ENCODE peak calls at places on chromosomes 12 and 14, in nine cellular contexts. One of them, this sample, is unnamed.

GRCh38 chr12:53725824-53726223 is 1.4 kb downstream of the CALCOCO1 start:
- DNase-seq in HEK293T: no peak
- DNase-seq in nephron progenitor cell: no peak
- DNase-seq in NT2/D1: no peak
- DNase-seq in A549: no peak
- DNase-seq in ACHN: peak; percentile 24
- DNase-seq in AG09309: no peak
- DNase-seq in left ventricle myocardium inferior: no peak
- DNase-seq in CD8-positive, alpha-beta T cell: no peak
- DNase-seq in this sample: no peak

GRCh38 chr14:52304248-52304904 is 9.7 kb upstream of the PTGER2 start:
- DNase-seq in HEK293T: no peak
- DNase-seq in nephron progenitor cell: no peak
- DNase-seq in NT2/D1: no peak
- DNase-seq in A549: no peak
- DNase-seq in ACHN: no peak
- DNase-seq in AG09309: no peak
- DNase-seq in left ventricle myocardium inferior: no peak
- DNase-seq in CD8-positive, alpha-beta T cell: no peak
- DNase-seq in this sample: no peak

GRCh38 chr12:52724384-52724783 is 21.1 kb upstream of the KRT77 start:
- DNase-seq in HEK293T: no peak
- DNase-seq in nephron progenitor cell: no peak
- DNase-seq in NT2/D1: no peak
- DNase-seq in A549: no peak
- DNase-seq in ACHN: no peak
- DNase-seq in AG09309: no peak
- DNase-seq in left ventricle myocardium inferior: no peak
- DNase-seq in CD8-positive, alpha-beta T cell: no peak
- DNase-seq in this sample: no peak

GRCh38 chr12:122960193-122960569 is 6.1 kb downstream of the ABCB9 start:
- DNase-seq in HEK293T: no peak
- DNase-seq in nephron progenitor cell: no peak
- DNase-seq in NT2/D1: no peak
- DNase-seq in A549: no peak
- DNase-seq in ACHN: no peak
- DNase-seq in AG09309: no peak
- DNase-seq in left ventricle myocardium inferior: no peak
- DNase-seq in CD8-positive, alpha-beta T cell: no peak
- DNase-seq in this sample: no peak

GRCh38 chr12:25938581-25938980 is 19.9 kb upstream of the RASSF8 start:
- DNase-seq in HEK293T: no peak
- DNase-seq in nephron progenitor cell: no peak
- DNase-seq in NT2/D1: no peak
- DNase-seq in A549: no peak
- DNase-seq in ACHN: no peak
- DNase-seq in AG09309: no peak
- DNase-seq in left ventricle myocardium inferior: no peak
- DNase-seq in CD8-positive, alpha-beta T cell: no peak
- DNase-seq in this sample: no peak

GRCh38 chr14:101235042-101235871 is 326.0 kb upstream of the DIO3 start:
- DNase-seq in HEK293T: peak; percentile 71
- DNase-seq in nephron progenitor cell: peak; percentile 80
- DNase-seq in NT2/D1: peak; percentile 22
- DNase-seq in A549: peak; percentile 78
- DNase-seq in ACHN: peak; percentile 55
- DNase-seq in AG09309: no peak
- DNase-seq in left ventricle myocardium inferior: peak; percentile 50
- DNase-seq in CD8-positive, alpha-beta T cell: no peak
- DNase-seq in this sample: no peak

GRCh38 chr12:57263096-57263495 is 12.1 kb upstream of the STAC3 start:
- DNase-seq in HEK293T: no peak
- DNase-seq in nephron progenitor cell: no peak
- DNase-seq in NT2/D1: no peak
- DNase-seq in A549: no peak
- DNase-seq in ACHN: no peak
- DNase-seq in AG09309: no peak
- DNase-seq in left ventricle myocardium inferior: no peak
- DNase-seq in CD8-positive, alpha-beta T cell: no peak
- DNase-seq in this sample: no peak

GRCh38 chr12:55965941-55966407 is at the start of gene PMEL:
- DNase-seq in HEK293T: no peak
- DNase-seq in nephron progenitor cell: peak; percentile 18
- DNase-seq in NT2/D1: no peak
- DNase-seq in A549: no peak
- DNase-seq in ACHN: peak; percentile 20
- DNase-seq in AG09309: no peak
- DNase-seq in left ventricle myocardium inferior: no peak
- DNase-seq in CD8-positive, alpha-beta T cell: no peak
- DNase-seq in this sample: no peak

GRCh38 chr14:69712637-69713088 is 54.3 kb upstream of the SRSF5 start:
- DNase-seq in HEK293T: no peak
- DNase-seq in nephron progenitor cell: peak; percentile 43
- DNase-seq in NT2/D1: no peak
- DNase-seq in A549: no peak
- DNase-seq in ACHN: peak; percentile 7
- DNase-seq in AG09309: no peak
- DNase-seq in left ventricle myocardium inferior: peak; percentile 59
- DNase-seq in CD8-positive, alpha-beta T cell: no peak
- DNase-seq in this sample: no peak

GRCh38 chr12:111753144-111753881 is 13.4 kb upstream of the ALDH2 start:
- DNase-seq in HEK293T: peak; percentile 73
- DNase-seq in nephron progenitor cell: peak; percentile 61
- DNase-seq in NT2/D1: peak; percentile 56
- DNase-seq in A549: peak; percentile 82
- DNase-seq in ACHN: peak; percentile 67
- DNase-seq in AG09309: peak; percentile 11
- DNase-seq in left ventricle myocardium inferior: peak; percentile 61
- DNase-seq in CD8-positive, alpha-beta T cell: no peak
- DNase-seq in this sample: no peak

GRCh38 chr12:104935892-104936291 is 22.2 kb downstream of the SLC41A2 start:
- DNase-seq in HEK293T: no peak
- DNase-seq in nephron progenitor cell: no peak
- DNase-seq in NT2/D1: no peak
- DNase-seq in A549: no peak
- DNase-seq in ACHN: peak; percentile 23
- DNase-seq in AG09309: no peak
- DNase-seq in left ventricle myocardium inferior: no peak
- DNase-seq in CD8-positive, alpha-beta T cell: no peak
- DNase-seq in this sample: no peak

GRCh38 chr12:108232565-108232964 is 103.5 kb downstream of the WSCD2 start:
- DNase-seq in HEK293T: no peak
- DNase-seq in nephron progenitor cell: no peak
- DNase-seq in NT2/D1: no peak
- DNase-seq in A549: no peak
- DNase-seq in ACHN: no peak
- DNase-seq in AG09309: no peak
- DNase-seq in left ventricle myocardium inferior: no peak
- DNase-seq in CD8-positive, alpha-beta T cell: no peak
- DNase-seq in this sample: no peak

GRCh38 chr14:28765169-28765906 is 1.2 kb upstream of the FOXG1 start:
- DNase-seq in HEK293T: no peak
- DNase-seq in nephron progenitor cell: no peak
- DNase-seq in NT2/D1: no peak
- DNase-seq in A549: no peak
- DNase-seq in ACHN: no peak
- DNase-seq in AG09309: no peak
- DNase-seq in left ventricle myocardium inferior: no peak
- DNase-seq in CD8-positive, alpha-beta T cell: no peak
- DNase-seq in this sample: no peak

GRCh38 chr14:74035556-74035955 is 16.4 kb downstream of the BBOF1 start:
- DNase-seq in HEK293T: no peak
- DNase-seq in nephron progenitor cell: no peak
- DNase-seq in NT2/D1: no peak
- DNase-seq in A549: no peak
- DNase-seq in ACHN: no peak
- DNase-seq in AG09309: no peak
- DNase-seq in left ventricle myocardium inferior: no peak
- DNase-seq in CD8-positive, alpha-beta T cell: no peak
- DNase-seq in this sample: no peak

GRCh38 chr12:131118366-131118765 is 164.7 kb downstream of the ADGRD1 start:
- DNase-seq in HEK293T: no peak
- DNase-seq in nephron progenitor cell: no peak
- DNase-seq in NT2/D1: no peak
- DNase-seq in A549: no peak
- DNase-seq in ACHN: no peak
- DNase-seq in AG09309: no peak
- DNase-seq in left ventricle myocardium inferior: no peak
- DNase-seq in CD8-positive, alpha-beta T cell: no peak
- DNase-seq in this sample: no peak

GRCh38 chr14:93759781-93760307 is 28.4 kb downstream of the PRIMA1 start:
- DNase-seq in HEK293T: no peak
- DNase-seq in nephron progenitor cell: peak; percentile 58
- DNase-seq in NT2/D1: no peak
- DNase-seq in A549: no peak
- DNase-seq in ACHN: no peak
- DNase-seq in AG09309: no peak
- DNase-seq in left ventricle myocardium inferior: peak; percentile 68
- DNase-seq in CD8-positive, alpha-beta T cell: no peak
- DNase-seq in this sample: no peak

GRCh38 chr12:50458606-50459005 is 46.2 kb upstream of the DIP2B start:
- DNase-seq in HEK293T: no peak
- DNase-seq in nephron progenitor cell: no peak
- DNase-seq in NT2/D1: no peak
- DNase-seq in A549: no peak
- DNase-seq in ACHN: peak; percentile 28
- DNase-seq in AG09309: peak; percentile 16
- DNase-seq in left ventricle myocardium inferior: no peak
- DNase-seq in CD8-positive, alpha-beta T cell: no peak
- DNase-seq in this sample: no peak

GRCh38 chr12:13099066-13099909 is 4.2 kb downstream of the GSG1 start:
- DNase-seq in HEK293T: no peak
- DNase-seq in nephron progenitor cell: no peak
- DNase-seq in NT2/D1: no peak
- DNase-seq in A549: no peak
- DNase-seq in ACHN: no peak
- DNase-seq in AG09309: no peak
- DNase-seq in left ventricle myocardium inferior: no peak
- DNase-seq in CD8-positive, alpha-beta T cell: no peak
- DNase-seq in this sample: no peak

GRCh38 chr12:42085596-42085995 is 59.1 kb downstream of the GXYLT1 start:
- DNase-seq in HEK293T: no peak
- DNase-seq in nephron progenitor cell: no peak
- DNase-seq in NT2/D1: no peak
- DNase-seq in A549: no peak
- DNase-seq in ACHN: no peak
- DNase-seq in AG09309: no peak
- DNase-seq in left ventricle myocardium inferior: no peak
- DNase-seq in CD8-positive, alpha-beta T cell: no peak
- DNase-seq in this sample: no peak

GRCh38 chr12:47751561-47751960 is 7.1 kb downstream of the RAPGEF3 start:
- DNase-seq in HEK293T: no peak
- DNase-seq in nephron progenitor cell: no peak
- DNase-seq in NT2/D1: no peak
- DNase-seq in A549: no peak
- DNase-seq in ACHN: no peak
- DNase-seq in AG09309: no peak
- DNase-seq in left ventricle myocardium inferior: no peak
- DNase-seq in CD8-positive, alpha-beta T cell: no peak
- DNase-seq in this sample: no peak

GRCh38 chr14:59848671-59849070 is 21.9 kb downstream of the RTN1 start:
- DNase-seq in HEK293T: no peak
- DNase-seq in nephron progenitor cell: no peak
- DNase-seq in NT2/D1: no peak
- DNase-seq in A549: no peak
- DNase-seq in ACHN: no peak
- DNase-seq in AG09309: no peak
- DNase-seq in left ventricle myocardium inferior: no peak
- DNase-seq in CD8-positive, alpha-beta T cell: no peak
- DNase-seq in this sample: no peak

GRCh38 chr12:123471374-123472068 is 13.6 kb downstream of the SNRNP35 start:
- DNase-seq in HEK293T: no peak
- DNase-seq in nephron progenitor cell: no peak
- DNase-seq in NT2/D1: no peak
- DNase-seq in A549: peak; percentile 28
- DNase-seq in ACHN: no peak
- DNase-seq in AG09309: peak; percentile 33
- DNase-seq in left ventricle myocardium inferior: peak; percentile 57
- DNase-seq in CD8-positive, alpha-beta T cell: no peak
- DNase-seq in this sample: no peak

GRCh38 chr12:128510527-128510926 is 243.6 kb downstream of the TMEM132C start:
- DNase-seq in HEK293T: no peak
- DNase-seq in nephron progenitor cell: no peak
- DNase-seq in NT2/D1: no peak
- DNase-seq in A549: no peak
- DNase-seq in ACHN: no peak
- DNase-seq in AG09309: no peak
- DNase-seq in left ventricle myocardium inferior: no peak
- DNase-seq in CD8-positive, alpha-beta T cell: no peak
- DNase-seq in this sample: no peak

GRCh38 chr12:53431187-53431586 is 7.5 kb downstream of the AMHR2 start:
- DNase-seq in HEK293T: no peak
- DNase-seq in nephron progenitor cell: no peak
- DNase-seq in NT2/D1: no peak
- DNase-seq in A549: no peak
- DNase-seq in ACHN: no peak
- DNase-seq in AG09309: no peak
- DNase-seq in left ventricle myocardium inferior: no peak
- DNase-seq in CD8-positive, alpha-beta T cell: no peak
- DNase-seq in this sample: no peak

GRCh38 chr14:90850487-90850886 is 34.3 kb upstream of the TTC7B start:
- DNase-seq in HEK293T: no peak
- DNase-seq in nephron progenitor cell: no peak
- DNase-seq in NT2/D1: peak; percentile 36
- DNase-seq in A549: no peak
- DNase-seq in ACHN: peak; percentile 86
- DNase-seq in AG09309: no peak
- DNase-seq in left ventricle myocardium inferior: no peak
- DNase-seq in CD8-positive, alpha-beta T cell: no peak
- DNase-seq in this sample: peak; percentile 66

GRCh38 chr12:18794000-18794399 is 56.1 kb downstream of the CAPZA3 start:
- DNase-seq in HEK293T: no peak
- DNase-seq in nephron progenitor cell: no peak
- DNase-seq in NT2/D1: no peak
- DNase-seq in A549: no peak
- DNase-seq in ACHN: no peak
- DNase-seq in AG09309: no peak
- DNase-seq in left ventricle myocardium inferior: no peak
- DNase-seq in CD8-positive, alpha-beta T cell: no peak
- DNase-seq in this sample: no peak

GRCh38 chr12:15474766-15475165 is 152.5 kb downstream of the PTPRO start:
- DNase-seq in HEK293T: no peak
- DNase-seq in nephron progenitor cell: no peak
- DNase-seq in NT2/D1: no peak
- DNase-seq in A549: no peak
- DNase-seq in ACHN: no peak
- DNase-seq in AG09309: no peak
- DNase-seq in left ventricle myocardium inferior: no peak
- DNase-seq in CD8-positive, alpha-beta T cell: no peak
- DNase-seq in this sample: no peak

GRCh38 chr12:67721216-67721615 is 72.7 kb downstream of the DYRK2 start:
- DNase-seq in HEK293T: no peak
- DNase-seq in nephron progenitor cell: no peak
- DNase-seq in NT2/D1: no peak
- DNase-seq in A549: no peak
- DNase-seq in ACHN: no peak
- DNase-seq in AG09309: no peak
- DNase-seq in left ventricle myocardium inferior: peak; percentile 64
- DNase-seq in CD8-positive, alpha-beta T cell: no peak
- DNase-seq in this sample: no peak

GRCh38 chr14:22952418-22952817 is 4.5 kb downstream of the HAUS4 start:
- DNase-seq in HEK293T: no peak
- DNase-seq in nephron progenitor cell: no peak
- DNase-seq in NT2/D1: no peak
- DNase-seq in A549: no peak
- DNase-seq in ACHN: no peak
- DNase-seq in AG09309: no peak
- DNase-seq in left ventricle myocardium inferior: no peak
- DNase-seq in CD8-positive, alpha-beta T cell: no peak
- DNase-seq in this sample: no peak

GRCh38 chr14:53368714-53369191 is 215.6 kb upstream of the DDHD1 start:
- DNase-seq in HEK293T: no peak
- DNase-seq in nephron progenitor cell: no peak
- DNase-seq in NT2/D1: no peak
- DNase-seq in A549: peak; percentile 5
- DNase-seq in ACHN: no peak
- DNase-seq in AG09309: peak; percentile 74
- DNase-seq in left ventricle myocardium inferior: no peak
- DNase-seq in CD8-positive, alpha-beta T cell: no peak
- DNase-seq in this sample: peak; percentile 13